ENCODE peak calls at places on chromosomes 1 and 21, in four cellular contexts. Q is CD4-positive, alpha-beta memory T cell; K is NCI-H2081; P is activated gamma-delta T cell. A is an unnamed sample.

GRCh38 chr1:32240140-32240951 is 6.7 kb upstream of the FAM167B start:
- DNase-seq in K (peak), Q (peak), P (peak), A (peak)

GRCh38 chr1:25875154-25875855 is at the start of gene PAQR7:
- DNase-seq in P (peak), Q (peak), K (peak), A (peak)

GRCh38 chr1:27591622-27592021 is 12.3 kb downstream of the AHDC1 start:
- DNase-seq in P (no peak), Q (no peak), K (no peak), A (peak)

GRCh38 chr1:206029484-206029883 is 5.8 kb upstream of the CTSE start:
- DNase-seq in P (no peak), K (no peak), Q (no peak), A (no peak)

GRCh38 chr1:94339229-94339927 is 78.8 kb upstream of the ABCD3 start:
- DNase-seq in Q (no peak), P (no peak), K (no peak), A (no peak)

GRCh38 chr1:233459968-233460367 is 132.4 kb downstream of the MAP3K21 start:
- DNase-seq in K (no peak), Q (no peak), P (no peak), A (no peak)

GRCh38 chr1:37890378-37891014 is 31.1 kb upstream of the MTF1 start:
- DNase-seq in K (peak), Q (peak), P (no peak), A (peak)

GRCh38 chr21:44487831-44488230 is 32.5 kb downstream of the LRRC3 start:
- DNase-seq in Q (peak), K (no peak), P (no peak), A (no peak)

GRCh38 chr1:2342384-2343022 is 48.9 kb downstream of the MORN1 start:
- DNase-seq in Q (no peak), P (no peak), K (no peak), A (no peak)

GRCh38 chr1:201183209-201183608 is 7.4 kb upstream of the IGFN1 start:
- DNase-seq in P (no peak), K (no peak), Q (no peak), A (peak)

GRCh38 chr1:178639326-178639725 is 85.7 kb upstream of the RALGPS2 start:
- DNase-seq in P (no peak), Q (no peak), K (no peak), A (no peak)

GRCh38 chr1:204320413-204320812 is 39.3 kb downstream of the PLEKHA6 start:
- DNase-seq in Q (no peak), K (no peak), P (no peak), A (no peak)

GRCh38 chr1:61320575-61320974 is 238.2 kb downstream of the NFIA start:
- DNase-seq in P (no peak), K (no peak), Q (no peak), A (no peak)

GRCh38 chr1:212255705-212256307 is 29.4 kb upstream of the PPP2R5A start:
- DNase-seq in Q (no peak), P (no peak), K (no peak), A (no peak)

GRCh38 chr1:193916452-193916851 is 730.0 kb upstream of the B3GALT2 start:
- DNase-seq in K (no peak), P (no peak), Q (no peak), A (no peak)

GRCh38 chr1:83102630-83103071 is 896.3 kb downstream of the TTLL7 start:
- DNase-seq in P (no peak), K (no peak), Q (no peak), A (peak)

GRCh38 chr1:223074901-223075300 is 68.1 kb downstream of the TLR5 start:
- DNase-seq in Q (no peak), P (no peak), K (no peak), A (peak)

GRCh38 chr1:63636192-63637105 is 43.2 kb downstream of the PGM1 start:
- DNase-seq in K (no peak), P (no peak), Q (no peak), A (no peak)

GRCh38 chr1:204254031-204254661 is 40.4 kb upstream of the GOLT1A start:
- DNase-seq in P (no peak), K (no peak), Q (no peak), A (no peak)

GRCh38 chr1:69221492-69221990 is 346.2 kb upstream of the LRRC7 start:
- DNase-seq in Q (no peak), P (no peak), K (peak), A (peak)

GRCh38 chr21:44090332-44090731 is 16.9 kb upstream of the PWP2 start:
- DNase-seq in K (no peak), P (no peak), Q (no peak), A (no peak)

GRCh38 chr1:88649932-88650331 is 34.1 kb upstream of the PKN2 start:
- DNase-seq in P (no peak), Q (no peak), K (no peak), A (no peak)

GRCh38 chr21:44907966-44908364 is 12.7 kb downstream of the ITGB2 start:
- DNase-seq in P (no peak), Q (no peak), K (no peak), A (no peak)

GRCh38 chr1:209657140-209657879 is 5.1 kb upstream of the LAMB3 start:
- DNase-seq in Q (no peak), P (no peak), K (no peak), A (no peak)

GRCh38 chr1:230066466-230067404 is at the start of gene GALNT2:
- DNase-seq in Q (peak), P (peak), K (peak), A (peak)

GRCh38 chr1:208206092-208206698 is 38.0 kb downstream of the PLXNA2 start:
- DNase-seq in K (no peak), P (no peak), Q (no peak), A (no peak)

GRCh38 chr1:4585216-4585615 is 69.2 kb upstream of the AJAP1 start:
- DNase-seq in P (no peak), K (no peak), Q (no peak), A (no peak)

GRCh38 chr1:33335020-33335419 is 14.1 kb upstream of the A3GALT2 start:
- DNase-seq in K (no peak), P (no peak), Q (no peak), A (no peak)

GRCh38 chr1:155008015-155008941 is 5.7 kb downstream of the ZBTB7B start:
- DNase-seq in P (no peak), K (no peak), Q (no peak), A (no peak)

GRCh38 chr1:183370399-183371058 is 47.7 kb downstream of the NMNAT2 start:
- DNase-seq in P (no peak), Q (no peak), K (no peak), A (no peak)

GRCh38 chr1:22826630-22827580 is 116.3 kb downstream of the EPHB2 start:
- DNase-seq in K (no peak), Q (no peak), P (no peak), A (no peak)

GRCh38 chr1:234986750-234987414 is 141.8 kb downstream of the TOMM20 start:
- DNase-seq in Q (no peak), K (no peak), P (no peak), A (no peak)

GRCh38 chr1:154609398-154610380 is 1.7 kb upstream of the ADAR start:
- DNase-seq in Q (peak), K (peak), P (no peak), A (no peak)

GRCh38 chr21:15000076-15000475 is 64.7 kb downstream of the NRIP1 start:
- DNase-seq in P (no peak), K (no peak), Q (no peak), A (no peak)

GRCh38 chr1:172898866-172899265 is 151.9 kb downstream of the TNFSF18 start:
- DNase-seq in K (no peak), Q (no peak), P (no peak), A (no peak)

GRCh38 chr1:15617874-15618684 is 821 bp downstream of the DDI2 start:
- DNase-seq in K (no peak), Q (no peak), P (peak), A (no peak)

GRCh38 chr1:224223819-224224714 is 41.0 kb downstream of the DEGS1 start:
- DNase-seq in K (no peak), P (no peak), Q (no peak), A (no peak)

GRCh38 chr1:75361260-75361659 is 227.1 kb downstream of the LHX8 start:
- DNase-seq in P (no peak), K (no peak), Q (no peak), A (no peak)

A was measured in COR-L47.